ENCODE peak calls at places on chromosome 10, in four cellular contexts. Q, I, Z and N are unnamed samples. For H3K4me1, the result is how much of the 10 kb centered on the place peaks cover.

GRCh38 chr10:47326306-47326926 is 4.2 kb downstream of the GDF2 start:
- DNase-seq in Q (no peak), I (no peak), Z (no peak), N (no peak)

GRCh38 chr10:99872367-99873162 is 90.1 kb downstream of the ABCC2 start:
- DNase-seq in Q (no peak), I (no peak), Z (no peak), N (no peak)

GRCh38 chr10:24721254-24722106 is 2.2 kb downstream of the ARHGAP21 start:
- DNase-seq in Q (no peak), I (no peak), Z (peak), N (peak)

GRCh38 chr10:108249940-108250339 is 1085.4 kb upstream of the SORCS1 start:
- DNase-seq in Q (no peak), I (no peak), Z (no peak), N (no peak)

GRCh38 chr10:48580236-48580635 is 24.6 kb downstream of the ARHGAP22 start:
- DNase-seq in Q (no peak), I (no peak), Z (no peak), N (no peak)

GRCh38 chr10:23120001-23120934 is 24.9 kb downstream of the MSRB2 start:
- DNase-seq in Q (no peak), I (no peak), Z (no peak), N (no peak)

GRCh38 chr10:89942217-89942616 is 240.8 kb downstream of the KIF20B start:
- DNase-seq in Q (no peak), I (no peak), Z (no peak), N (no peak)

GRCh38 chr10:95214369-95214768 is 20.3 kb downstream of the ACSM6 start:
- DNase-seq in Q (no peak), I (no peak), Z (no peak), N (no peak)

GRCh38 chr10:14603539-14604102 is 171.1 kb downstream of the FAM107B start:
- DNase-seq in Q (no peak), I (no peak), Z (peak), N (peak)

GRCh38 chr10:57921140-57921539 is 346.6 kb downstream of the IPMK start:
- DNase-seq in Q (no peak), I (no peak), Z (no peak), N (no peak)

GRCh38 chr10:42887734-42888503 is 105.3 kb downstream of the BMS1 start:
- DNase-seq in Q (no peak), I (no peak), Z (no peak), N (no peak)

GRCh38 chr10:3095373-3096139 is 28.2 kb downstream of the PFKP start:
- DNase-seq in Q (peak), I (no peak), Z (no peak), N (peak)

GRCh38 chr10:30081182-30081581 is 21.8 kb upstream of the JCAD start:
- DNase-seq in Q (no peak), I (no peak), Z (no peak), N (no peak)

GRCh38 chr10:124917939-124918830 is 23.7 kb upstream of the ZRANB1 start:
- DNase-seq in Q (no peak), I (peak), Z (no peak), N (peak)

GRCh38 chr10:98636921-98637329 is 190.2 kb upstream of the HPS1 start:
- DNase-seq in Q (no peak), I (no peak), Z (no peak), N (no peak)

GRCh38 chr10:283140-283479 is 147.9 kb downstream of the ZMYND11 start:
- DNase-seq in Q (no peak), I (no peak), Z (no peak), N (no peak)

GRCh38 chr10:99595236-99595635 is 25.0 kb downstream of the SLC25A28 start:
- DNase-seq in Q (no peak), I (no peak), Z (no peak), N (no peak)

GRCh38 chr10:49408437-49409306 is 12.8 kb upstream of the DRGX start:
- DNase-seq in Q (no peak), I (no peak), Z (no peak), N (no peak)

GRCh38 chr10:101560293-101561067 is 27.6 kb downstream of the POLL start:
- DNase-seq in Q (no peak), I (no peak), Z (no peak), N (no peak)

GRCh38 chr10:94673614-94674321 is 9.8 kb upstream of the CYP2C18 start:
- DNase-seq in Q (no peak), I (no peak), Z (no peak), N (no peak)

GRCh38 chr10:130111848-130112180 is 1.2 kb upstream of the C10orf143 start:
- DNase-seq in Q (no peak), I (no peak), Z (no peak), N (no peak)

GRCh38 chr10:65394898-65395297 is 1530.9 kb upstream of the LRRTM3 start:
- DNase-seq in Q (no peak), I (no peak), Z (no peak), N (no peak)

GRCh38 chr10:86655173-86655540 is 810 bp downstream of the OPN4 start:
- DNase-seq in Q (no peak), I (no peak), Z (no peak), N (no peak)

GRCh38 chr10:80498833-80499671 is 38.6 kb upstream of the SH2D4B start:
- DNase-seq in Q (no peak), I (peak), Z (peak), N (peak)

GRCh38 chr10:77332256-77332655 is 305.4 kb downstream of the KCNMA1 start:
- DNase-seq in Q (no peak), I (no peak), Z (no peak), N (no peak)

GRCh38 chr10:11553773-11554381 is 57.6 kb downstream of the USP6NL start:
- DNase-seq in Q (no peak), I (no peak), Z (no peak), N (no peak)
- H3K4me1 ChIP-seq in Q (under half), I (under half), Z (under half), N (under half)

GRCh38 chr10:121597504-121598241 is 571 bp downstream of the FGFR2 start:
- DNase-seq in Q (no peak), I (no peak), Z (peak), N (no peak)

GRCh38 chr10:121594623-121595320 is 3.5 kb downstream of the FGFR2 start:
- DNase-seq in Q (no peak), I (no peak), Z (no peak), N (no peak)

GRCh38 chr10:121595321-121595805 is 2.9 kb downstream of the FGFR2 start:
- DNase-seq in Q (no peak), I (no peak), Z (no peak), N (no peak)

GRCh38 chr10:121596668-121597503 is 1.4 kb downstream of the FGFR2 start:
- DNase-seq in Q (no peak), I (no peak), Z (no peak), N (peak)

GRCh38 chr10:121595806-121596667 is 2.2 kb downstream of the FGFR2 start:
- DNase-seq in Q (no peak), I (no peak), Z (no peak), N (no peak)
- H3K4me1 ChIP-seq in Q (under half), I (under half), Z (under half), N (under half)

GRCh38 chr10:109892885-109893284 is 30.4 kb downstream of the XPNPEP1 start:
- DNase-seq in Q (no peak), I (no peak), Z (no peak), N (peak)

GRCh38 chr10:109893371-109893770 is 29.9 kb downstream of the XPNPEP1 start:
- DNase-seq in Q (no peak), I (no peak), Z (no peak), N (no peak)

GRCh38 chr10:109895848-109896247 is 27.5 kb downstream of the XPNPEP1 start:
- DNase-seq in Q (no peak), I (no peak), Z (no peak), N (no peak)

GRCh38 chr10:109895095-109895818 is 28.1 kb downstream of the XPNPEP1 start:
- DNase-seq in Q (no peak), I (no peak), Z (no peak), N (peak)

GRCh38 chr10:109894516-109894915 is 28.8 kb downstream of the XPNPEP1 start:
- DNase-seq in Q (no peak), I (no peak), Z (no peak), N (peak)
- H3K4me1 ChIP-seq in Q (under half), I (under half), Z (under half), N (half or more)

GRCh38 chr10:74921744-74922143 is 95.3 kb downstream of the KAT6B start:
- DNase-seq in Q (no peak), I (no peak), Z (no peak), N (no peak)

GRCh38 chr10:74924251-74924954 is 98.0 kb downstream of the KAT6B start:
- DNase-seq in Q (no peak), I (no peak), Z (no peak), N (peak)

GRCh38 chr10:74923556-74923955 is 97.2 kb downstream of the KAT6B start:
- DNase-seq in Q (no peak), I (no peak), Z (no peak), N (no peak)

GRCh38 chr10:74925716-74926115 is 99.3 kb downstream of the KAT6B start:
- DNase-seq in Q (no peak), I (no peak), Z (no peak), N (no peak)

GRCh38 chr10:74922921-74923320 is 96.5 kb downstream of the KAT6B start:
- DNase-seq in Q (no peak), I (no peak), Z (no peak), N (peak)
- H3K4me1 ChIP-seq in Q (under half), I (under half), Z (half or more), N (half or more)

DNA sequence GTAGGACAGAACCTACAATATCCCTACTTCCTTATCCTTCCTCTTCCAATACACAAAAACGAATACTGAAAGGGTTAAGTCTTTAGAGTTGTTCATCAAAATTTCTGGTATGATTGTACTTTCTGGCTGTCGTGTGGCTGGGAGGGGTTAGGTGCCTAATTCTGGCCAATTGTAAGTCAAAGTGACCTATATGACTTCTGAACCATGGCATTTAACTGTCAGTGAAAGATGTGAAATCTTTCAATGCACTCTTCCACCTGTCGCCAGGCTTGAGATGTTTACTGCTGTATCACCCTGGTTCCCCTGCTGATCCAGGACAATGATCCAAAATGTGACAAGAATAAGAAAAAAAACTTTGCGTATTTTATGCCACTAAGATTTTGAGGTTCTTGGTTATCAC is 20.8 kb downstream of the EPC1 start:
- DNase-seq in Q (no peak), I (no peak), Z (no peak), N (no peak)
- H3K4me1 ChIP-seq in Q (half or more), I (half or more), Z (under half), N (under half)

GRCh38 chr10:132590094-132590751 is 52.6 kb downstream of the INPP5A start:
- DNase-seq in Q (no peak), I (no peak), Z (no peak), N (no peak)

GRCh38 chr10:132590752-132591121 is 53.1 kb downstream of the INPP5A start:
- DNase-seq in Q (no peak), I (no peak), Z (no peak), N (no peak)

GRCh38 chr10:132589015-132589414 is 51.4 kb downstream of the INPP5A start:
- DNase-seq in Q (no peak), I (no peak), Z (no peak), N (no peak)

GRCh38 chr10:132588301-132589013 is 50.9 kb downstream of the INPP5A start:
- DNase-seq in Q (no peak), I (no peak), Z (no peak), N (no peak)

GRCh38 chr10:132589681-132590080 is 52.1 kb downstream of the INPP5A start:
- DNase-seq in Q (no peak), I (no peak), Z (no peak), N (no peak)
- H3K4me1 ChIP-seq in Q (under half), I (under half), Z (under half), N (under half)

GRCh38 chr10:127993281-127993680 is 86.4 kb downstream of the PTPRE start:
- DNase-seq in Q (no peak), I (no peak), Z (no peak), N (no peak)
- H3K4me1 ChIP-seq in Q (under half), I (under half), Z (under half), N (half or more)